ENCODE peak calls at places on chromosomes 3 and 15, in nine cellular contexts. G is HepG2, Q is fibroblast of the aortic adventitia, B is neural progenitor cell, O is CD14-positive monocyte, V is tibial artery, A is glutamatergic neuron, S is heart right ventricle, R is RWPE2. W is an unnamed sample.
A peak's percentile ranks its signal among the peaks of the same experiment; 100 is the strongest.

GRCh38 chr3:169203631-169204550 is 459.6 kb downstream of the MECOM start:
- DNase-seq in G (no peak), Q (peak; percentile 40), B (no peak), O (no peak), V (no peak), A (no peak), S (no peak), R (no peak), W (no peak)

GRCh38 chr3:171812811-171813210 is 2.5 kb upstream of the PLD1 start:
- DNase-seq in G (no peak), Q (peak; percentile 76), B (no peak), O (no peak), V (no peak), A (no peak), S (no peak), R (no peak), W (no peak)

GRCh38 chr15:44801368-44801767 is 65.0 kb downstream of the TRIM69 start:
- DNase-seq in G (peak; percentile 14), Q (peak; percentile 8), B (no peak), O (no peak), V (no peak), A (no peak), S (no peak), R (no peak), W (no peak)

GRCh38 chr15:32687556-32687955 is 30.2 kb upstream of the GREM1 start:
- DNase-seq in G (no peak), Q (no peak), B (no peak), O (no peak), V (no peak), A (no peak), S (no peak), R (peak; percentile 87), W (no peak)

GRCh38 chr3:132326251-132326650 is 9.0 kb downstream of the ACP3 start:
- DNase-seq in G (no peak), Q (no peak), B (no peak), O (no peak), V (no peak), A (no peak), S (no peak), R (no peak), W (no peak)

GRCh38 chr3:49553320-49553689 is 972 bp upstream of the BSN start:
- DNase-seq in G (no peak), Q (peak; percentile 47), B (no peak), O (no peak), V (no peak), A (no peak), S (no peak), R (no peak), W (no peak)

GRCh38 chr3:116579843-116580242 is 129.7 kb upstream of the TUSC7 start:
- DNase-seq in G (peak; percentile 1), Q (no peak), B (peak; percentile 50), O (no peak), V (no peak), A (no peak), S (no peak), R (no peak), W (no peak)

GRCh38 chr3:171939578-171939977 is 96.4 kb downstream of the TMEM212 start:
- DNase-seq in G (no peak), Q (no peak), B (no peak), O (no peak), V (no peak), A (no peak), S (no peak), R (no peak), W (no peak)

GRCh38 chr15:41772720-41773331 is 1.5 kb upstream of the MAPKBP1 start:
- DNase-seq in G (peak; percentile 73), Q (peak; percentile 83), B (peak; percentile 77), O (no peak), V (peak; percentile 40), A (no peak), S (peak; percentile 53), R (no peak), W (peak; percentile 39)

GRCh38 chr15:38424101-38424552 is 29.8 kb upstream of the FAM98B start:
- DNase-seq in G (no peak), Q (no peak), B (no peak), O (no peak), V (no peak), A (no peak), S (no peak), R (no peak), W (no peak)

GRCh38 chr15:38425269-38425668 is 28.7 kb upstream of the FAM98B start:
- DNase-seq in G (no peak), Q (no peak), B (no peak), O (no peak), V (no peak), A (no peak), S (no peak), R (no peak), W (no peak)

GRCh38 chr15:38430106-38430760 is 23.7 kb upstream of the FAM98B start:
- DNase-seq in G (no peak), Q (no peak), B (no peak), O (no peak), V (no peak), A (no peak), S (no peak), R (no peak), W (no peak)

DNA sequence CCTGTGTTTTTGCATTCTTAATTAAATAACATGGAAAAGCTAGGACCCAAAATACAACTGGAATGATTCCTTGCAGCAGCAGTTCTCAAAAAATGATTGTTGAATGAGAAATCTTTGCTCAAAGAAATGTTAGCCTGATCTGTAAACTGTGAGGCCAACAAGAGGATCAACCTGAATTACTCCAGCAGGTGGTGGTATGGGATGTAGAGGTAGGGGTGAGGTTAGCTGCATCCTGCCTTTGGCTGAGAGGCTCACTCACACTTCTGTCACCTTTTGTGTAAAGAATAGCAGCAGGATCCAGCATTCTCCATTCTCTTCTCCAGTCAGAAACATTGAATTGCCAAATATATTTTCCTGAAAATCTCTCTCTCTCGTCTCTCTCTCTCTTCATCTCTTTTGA is 26.5 kb upstream of the FAM98B start:
- DNase-seq in G (no peak), Q (no peak), B (no peak), O (no peak), V (no peak), A (no peak), S (no peak), R (no peak), W (no peak)
- TF ChIP-seq CTCF in G (no peak), Q (no peak), B (no peak), O (no peak), V (no peak), A (no peak), S (no peak), R (no peak), W (no peak)

DNA sequence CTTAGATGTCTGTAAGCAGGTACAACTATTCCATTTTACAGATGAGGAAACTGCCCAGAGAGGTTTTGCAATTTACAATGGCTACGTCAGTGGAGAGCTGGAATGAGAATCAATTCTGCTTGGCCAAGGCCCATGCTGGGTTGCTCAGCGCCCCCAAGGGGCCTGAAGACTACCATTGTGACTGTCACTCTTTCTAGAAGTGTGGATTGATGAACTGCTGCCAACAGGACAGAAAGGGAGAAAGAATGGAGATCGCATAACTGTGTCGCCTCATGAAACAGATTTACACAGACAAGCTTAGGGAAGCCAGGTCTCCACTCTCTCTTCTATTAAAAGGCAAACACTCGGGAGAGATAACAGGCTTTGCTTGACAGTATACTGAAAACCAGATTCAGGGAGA is 160.0 kb downstream of the STT3B start:
- DNase-seq in G (no peak), Q (no peak), B (peak; percentile 28), O (no peak), V (no peak), A (no peak), S (no peak), R (no peak), W (no peak)
- TF ChIP-seq CTCF in G (peak; percentile 44), Q (no peak), B (peak; percentile 30), O (no peak), V (no peak), A (no peak), S (no peak), R (no peak), W (no peak)

GRCh38 chr3:105516972-105517371 is 150.3 kb downstream of the ALCAM start:
- DNase-seq in G (no peak), Q (no peak), B (peak; percentile 29), O (no peak), V (no peak), A (no peak), S (no peak), R (no peak), W (no peak)
- TF ChIP-seq CTCF in G (no peak), Q (no peak), B (peak; percentile 45), O (no peak), V (no peak), A (no peak), S (no peak), R (no peak), W (no peak)

DNA sequence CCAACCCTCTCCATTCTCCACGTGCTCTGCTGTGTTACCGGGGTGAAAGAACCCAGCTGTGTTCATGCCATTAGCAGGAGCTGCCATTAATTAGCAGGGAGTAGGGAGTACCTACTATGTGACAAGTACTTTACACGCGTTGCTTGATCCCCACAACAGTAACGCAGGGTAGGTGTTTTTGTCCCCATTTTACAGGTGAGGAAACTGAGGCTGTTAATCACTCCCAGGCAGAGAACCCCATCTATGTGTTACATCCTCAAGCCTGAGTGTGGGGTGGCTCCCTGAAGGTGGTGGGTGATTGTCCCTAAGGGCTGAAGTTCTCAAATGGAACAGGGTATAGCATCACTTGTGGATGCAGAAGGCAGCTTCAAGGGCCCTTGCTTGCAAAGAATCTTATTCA is 22.8 kb downstream of the MELTF start:
- DNase-seq in G (no peak), Q (no peak), B (no peak), O (peak; percentile 20), V (no peak), A (no peak), S (no peak), R (no peak), W (no peak)
- TF ChIP-seq CTCF in G (no peak), Q (no peak), B (no peak), O (no peak), V (no peak), A (no peak), S (no peak), R (no peak), W (no peak)

W was measured in adrenal gland.